ENCODE peak calls at places on chromosomes 7 and 10, in five cellular contexts. P is PC-3, N is IMR-90, R is SK-N-SH, D is HCT116. O is an unnamed sample.
A peak's percentile ranks its signal among the peaks of the same experiment; 100 is the strongest.

GRCh38 chr10:58943234-58943633 is 233.2 kb upstream of the PHYHIPL start:
- DNase-seq in P (peak; percentile 48), N (no peak), R (no peak), D (no peak), O (no peak)

GRCh38 chr7:13742719-13743640 is 246.5 kb downstream of the ETV1 start:
- DNase-seq in P (peak; percentile 69), N (peak; percentile 56), R (peak; percentile 41), D (peak; percentile 39), O (no peak)

GRCh38 chr7:151024435-151025056 is at the start of gene ATG9B:
- DNase-seq in P (peak; percentile 71), N (no peak), R (no peak), D (no peak), O (no peak)

GRCh38 chr10:28738200-28738599 is 60.9 kb downstream of the BAMBI start:
- DNase-seq in P (no peak), N (no peak), R (no peak), D (peak; percentile 8), O (no peak)

GRCh38 chr7:101164071-101164840 is 1.1 kb downstream of the VGF start:
- DNase-seq in P (peak; percentile 56), N (peak; percentile 65), R (peak; percentile 53), D (no peak), O (peak; percentile 84)

GRCh38 chr7:2713370-2713769 is 25.4 kb downstream of the AMZ1 start:
- DNase-seq in P (no peak), N (no peak), R (peak; percentile 73), D (no peak), O (peak; percentile 60)

GRCh38 chr10:96651998-96652431 is 65.2 kb upstream of the TM9SF3 start:
- DNase-seq in P (no peak), N (no peak), R (no peak), D (no peak), O (no peak)

GRCh38 chr7:46100521-46100920 is 179.4 kb upstream of the IGFBP3 start:
- DNase-seq in P (no peak), N (peak; percentile 42), R (no peak), D (no peak), O (no peak)

GRCh38 chr10:92156874-92157273 is 134.0 kb downstream of the CPEB3 start:
- DNase-seq in P (peak; percentile 45), N (peak; percentile 39), R (no peak), D (no peak), O (no peak)

GRCh38 chr7:33744293-33744692 is 161.0 kb upstream of the BMPER start:
- DNase-seq in P (peak; percentile 42), N (peak; percentile 14), R (no peak), D (peak; percentile 21), O (no peak)

GRCh38 chr10:99329891-99330674 is 927 bp downstream of the CNNM1 start:
- DNase-seq in P (peak; percentile 16), N (peak; percentile 4), R (peak; percentile 83), D (no peak), O (peak; percentile 75)

GRCh38 chr7:107035446-107035845 is 9.1 kb upstream of the PRKAR2B start:
- DNase-seq in P (peak; percentile 68), N (peak; percentile 95), R (peak; percentile 27), D (no peak), O (no peak)

GRCh38 chr10:49080071-49080470 is 35.3 kb downstream of the VSTM4 start:
- DNase-seq in P (no peak), N (peak; percentile 38), R (no peak), D (no peak), O (no peak)

GRCh38 chr7:133583545-133584171 is 330.8 kb downstream of the EXOC4 start:
- DNase-seq in P (no peak), N (no peak), R (no peak), D (no peak), O (no peak)

GRCh38 chr7:29565634-29565981 is 2.0 kb downstream of the PRR15 start:
- DNase-seq in P (no peak), N (no peak), R (no peak), D (no peak), O (peak; percentile 63)

GRCh38 chr7:47406766-47407129 is 175.2 kb downstream of the TNS3 start:
- DNase-seq in P (no peak), N (no peak), R (no peak), D (no peak), O (no peak)

GRCh38 chr7:23357190-23358093 is 58.3 kb downstream of the MALSU1 start:
- DNase-seq in P (peak; percentile 87), N (peak; percentile 56), R (no peak), D (peak; percentile 43), O (no peak)

GRCh38 chr10:35635576-35635975 is 6.5 kb downstream of the FZD8 start:
- DNase-seq in P (peak; percentile 100), N (peak; percentile 74), R (peak; percentile 65), D (peak; percentile 57), O (no peak)

GRCh38 chr10:100065084-100065660 is 16.5 kb downstream of the CPN1 start:
- DNase-seq in P (no peak), N (no peak), R (no peak), D (no peak), O (no peak)

GRCh38 chr7:55130554-55131198 is 111.9 kb downstream of the EGFR start:
- DNase-seq in P (no peak), N (peak; percentile 97), R (no peak), D (no peak), O (peak; percentile 86)

GRCh38 chr10:75547391-75548298 is 116.2 kb downstream of the LRMDA start:
- DNase-seq in P (peak; percentile 85), N (peak; percentile 9), R (no peak), D (no peak), O (no peak)

GRCh38 chr10:46522295-46523118 is 34.0 kb downstream of the GPRIN2 start:
- DNase-seq in P (no peak), N (no peak), R (no peak), D (no peak), O (no peak)

GRCh38 chr7:149772236-149772820 is 1.1 kb downstream of the ZNF467 start:
- DNase-seq in P (no peak), N (no peak), R (peak; percentile 79), D (no peak), O (peak; percentile 90)

GRCh38 chr10:21517134-21517982 is 8.1 kb downstream of the SKIDA1 start:
- DNase-seq in P (peak; percentile 66), N (peak; percentile 59), R (peak; percentile 78), D (no peak), O (peak; percentile 78)

GRCh38 chr7:81030472-81030871 is 111.6 kb upstream of the SEMA3C start:
- DNase-seq in P (no peak), N (no peak), R (no peak), D (no peak), O (no peak)
- TF ChIP-seq CTCF in P (no peak), N (no peak), R (no peak), D (no peak), O (no peak)

GRCh38 chr7:102916881-102917280 is 4.1 kb downstream of the LRRC17 start:
- DNase-seq in P (peak; percentile 7), N (peak; percentile 73), R (no peak), D (no peak), O (no peak)

GRCh38 chr7:102916426-102916825 is 3.6 kb downstream of the LRRC17 start:
- DNase-seq in P (peak; percentile 85), N (peak; percentile 84), R (no peak), D (no peak), O (no peak)

GRCh38 chr7:102912742-102913141 is at the start of gene LRRC17:
- DNase-seq in P (no peak), N (peak; percentile 97), R (no peak), D (no peak), O (no peak)

GRCh38 chr7:102914585-102914984 is 1.8 kb downstream of the LRRC17 start:
- DNase-seq in P (no peak), N (peak; percentile 93), R (no peak), D (no peak), O (peak; percentile 74)

GRCh38 chr7:102913846-102914245 is 1.0 kb downstream of the LRRC17 start:
- DNase-seq in P (no peak), N (no peak), R (no peak), D (no peak), O (no peak)
- H3K9ac ChIP-seq in P (no peak overlapping the region), N (peak overlapping the region; percentile 93), R (no peak overlapping the region), D (no peak overlapping the region), O (no peak overlapping the region)

GRCh38 chr7:44999245-45000095 is 531 bp upstream of the CCM2 start:
- DNase-seq in P (peak; percentile 98), N (peak; percentile 99), R (peak; percentile 99), D (peak; percentile 96), O (peak; percentile 100)

GRCh38 chr7:44994877-44995554 is 5.0 kb upstream of the CCM2 start:
- DNase-seq in P (no peak), N (no peak), R (no peak), D (no peak), O (no peak)

GRCh38 chr7:45000096-45001032 is at the start of gene CCM2:
- DNase-seq in P (peak; percentile 40), N (peak; percentile 32), R (peak; percentile 98), D (no peak), O (peak; percentile 91)

GRCh38 chr7:44998153-44998871 is 1.7 kb upstream of the CCM2 start:
- DNase-seq in P (no peak), N (no peak), R (peak; percentile 17), D (no peak), O (no peak)

DNA sequence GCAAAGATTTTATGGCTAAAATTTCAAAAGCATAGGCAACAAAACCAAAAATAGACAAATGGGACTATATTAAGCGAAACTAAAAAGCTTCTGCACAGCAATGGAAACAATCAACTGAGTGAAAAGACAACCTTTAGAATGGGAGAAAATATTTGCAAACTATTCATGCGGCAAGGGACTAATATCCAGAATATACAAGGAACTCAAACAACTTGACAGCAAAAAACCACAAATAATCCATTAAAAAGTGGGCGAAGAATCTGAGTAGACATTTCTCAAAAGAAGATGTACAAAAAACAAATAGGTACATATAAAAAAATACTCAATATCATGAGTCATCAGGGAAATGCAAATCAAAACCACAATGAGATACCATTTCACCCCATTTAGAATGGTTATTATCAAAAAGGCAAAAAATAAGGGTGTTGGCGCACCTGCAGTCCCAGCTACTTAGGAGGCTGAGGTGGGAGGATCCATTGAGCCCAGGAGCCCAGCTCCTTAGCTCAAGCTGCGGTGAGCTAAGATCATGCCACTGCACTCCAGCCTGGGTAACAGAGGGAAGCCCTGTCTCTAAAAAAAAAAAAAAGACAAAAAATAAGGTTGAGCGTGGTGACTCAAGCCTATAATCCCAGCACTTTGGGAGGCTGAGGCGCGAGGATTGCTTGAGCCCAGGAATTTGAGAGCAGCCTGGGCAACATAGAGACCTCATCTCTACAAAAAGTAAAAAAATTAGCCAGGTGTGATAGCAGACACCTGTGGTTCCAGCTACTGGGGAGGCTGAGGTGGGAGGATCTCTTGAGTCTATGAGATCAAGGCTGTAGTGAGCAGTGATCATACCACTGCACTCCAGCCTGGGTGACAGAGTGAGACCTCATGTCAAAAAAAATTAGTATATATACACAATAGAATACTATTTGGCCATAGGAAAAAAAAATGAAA is 4.2 kb upstream of the CCM2 start:
- DNase-seq in P (no peak), N (no peak), R (no peak), D (no peak), O (peak; percentile 15)
- H3K27ac ChIP-seq in P (no peak overlapping the region), N (no peak overlapping the region), R (no peak overlapping the region), D (no peak overlapping the region), O (no peak overlapping the region)

GRCh38 chr7:18082169-18082568 is 54.5 kb upstream of the PRPS1L1 start:
- DNase-seq in P (no peak), N (no peak), R (no peak), D (no peak), O (no peak)

GRCh38 chr7:18081617-18082016 is 54.0 kb upstream of the PRPS1L1 start:
- DNase-seq in P (no peak), N (no peak), R (no peak), D (no peak), O (no peak)

GRCh38 chr7:18087031-18087686 is 59.5 kb upstream of the PRPS1L1 start:
- DNase-seq in P (no peak), N (no peak), R (no peak), D (no peak), O (no peak)

GRCh38 chr7:18087687-18088078 is 60.0 kb upstream of the PRPS1L1 start:
- DNase-seq in P (no peak), N (no peak), R (peak; percentile 39), D (no peak), O (no peak)

GRCh38 chr7:18086165-18087030 is 58.8 kb upstream of the PRPS1L1 start:
- DNase-seq in P (peak; percentile 36), N (no peak), R (peak; percentile 59), D (no peak), O (peak; percentile 63)
- TF ChIP-seq CTCF in P (no peak), N (no peak), R (no peak), D (peak; percentile 23), O (no peak)